ENCODE peak calls at places on chromosomes 6 and 20, in six cellular contexts. E is K562; A is GM23338; U is CD8-positive, alpha-beta T cell; Q is H1; R is IMR-90. K is an unnamed sample.

GRCh38 chr20:13034115-13034514 is 25.3 kb downstream of the SPTLC3 start:
- DNase-seq in A (no peak), Q (no peak), U (no peak), R (no peak), E (no peak), K (no peak)

GRCh38 chr6:71478834-71479541 is 190.4 kb downstream of the OGFRL1 start:
- DNase-seq in R (peak; percentile 94), E (no peak), U (no peak), Q (no peak), A (peak; percentile 64), K (no peak)

GRCh38 chr20:48760403-48760889 is 67.4 kb downstream of the PREX1 start:
- DNase-seq in Q (no peak), A (no peak), R (peak; percentile 24), U (peak; percentile 78), E (no peak), K (peak; percentile 72)

GRCh38 chr20:45933231-45934045 is 1.0 kb upstream of the PCIF1 start:
- DNase-seq in U (peak; percentile 59), A (peak; percentile 97), Q (peak; percentile 79), E (peak; percentile 59), R (peak; percentile 73), K (peak; percentile 61)

GRCh38 chr6:129940454-129941195 is 77.8 kb upstream of the L3MBTL3 start:
- DNase-seq in R (no peak), A (no peak), E (no peak), U (no peak), Q (no peak), K (no peak)

GRCh38 chr6:155254139-155254538 is 9.7 kb upstream of the CLDN20 start:
- DNase-seq in U (no peak), E (no peak), A (no peak), R (no peak), Q (no peak), K (no peak)

GRCh38 chr20:37291724-37292126 is 2.3 kb downstream of the MANBAL start:
- DNase-seq in Q (no peak), U (no peak), R (no peak), E (no peak), A (no peak), K (peak; percentile 74)

GRCh38 chr6:108927927-108928326 is 79.7 kb downstream of the ARMC2 start:
- DNase-seq in U (no peak), E (no peak), A (no peak), R (no peak), Q (no peak), K (no peak)

GRCh38 chr6:160013987-160014868 is 45.3 kb downstream of the IGF2R start:
- DNase-seq in R (peak; percentile 40), U (no peak), E (no peak), A (no peak), Q (no peak), K (no peak)

GRCh38 chr6:131063028-131063763 is at the start of gene EPB41L2:
- DNase-seq in A (peak; percentile 97), Q (peak; percentile 69), E (peak; percentile 87), R (peak; percentile 86), U (peak; percentile 82), K (peak; percentile 91)

GRCh38 chr20:41177636-41178035 is 40.3 kb downstream of the PLCG1 start:
- DNase-seq in Q (peak; percentile 13), U (no peak), R (peak; percentile 87), A (no peak), E (no peak), K (no peak)

GRCh38 chr6:166297606-166298005 is 10.6 kb downstream of the PRR18 start:
- DNase-seq in A (no peak), R (no peak), E (no peak), U (no peak), Q (no peak), K (no peak)

GRCh38 chr6:122717350-122717749 is 62.2 kb upstream of the FABP7 start:
- DNase-seq in R (peak; percentile 77), E (no peak), A (peak; percentile 22), Q (no peak), U (no peak), K (no peak)

GRCh38 chr20:20375862-20376261 is 8.0 kb downstream of the INSM1 start:
- DNase-seq in A (no peak), Q (no peak), E (no peak), U (no peak), R (no peak), K (no peak)

GRCh38 chr6:158561247-158561884 is 1.5 kb downstream of the TMEM181 start:
- DNase-seq in U (no peak), E (no peak), R (no peak), A (no peak), Q (no peak), K (no peak)

GRCh38 chr20:50728486-50728980 is 2.8 kb upstream of the PARD6B start:
- DNase-seq in A (no peak), E (no peak), Q (no peak), U (no peak), R (no peak), K (no peak)

GRCh38 chr6:35665573-35665972 is 23.1 kb downstream of the FKBP5 start:
- DNase-seq in E (no peak), Q (no peak), R (no peak), A (no peak), U (no peak), K (no peak)

GRCh38 chr6:32825966-32826365 is 9.2 kb upstream of the HLA-DOB start:
- DNase-seq in U (no peak), E (no peak), R (peak; percentile 55), Q (no peak), A (peak; percentile 68), K (no peak)

GRCh38 chr6:29723666-29724588 is 693 bp downstream of the HLA-F start:
- DNase-seq in Q (no peak), R (no peak), A (peak; percentile 80), E (peak; percentile 24), U (peak; percentile 75), K (peak; percentile 72)

GRCh38 chr6:138655828-138656227 is 117.7 kb upstream of the CCDC28A start:
- DNase-seq in R (no peak), A (peak; percentile 33), U (no peak), Q (no peak), E (no peak), K (no peak)

GRCh38 chr6:128098000-128098581 is 197.2 kb upstream of the THEMIS start:
- DNase-seq in E (no peak), U (no peak), Q (no peak), A (no peak), R (peak; percentile 13), K (no peak)

GRCh38 chr20:48295445-48295903 is 510.2 kb upstream of the SULF2 start:
- DNase-seq in R (peak; percentile 94), E (no peak), U (no peak), A (peak; percentile 90), Q (peak; percentile 80), K (no peak)

GRCh38 chr6:166277892-166278578 is 30.2 kb downstream of the PRR18 start:
- DNase-seq in R (no peak), A (no peak), E (no peak), Q (no peak), U (no peak), K (no peak)

GRCh38 chr6:122530440-122531046 is 58.9 kb upstream of the SERINC1 start:
- DNase-seq in E (peak; percentile 53), A (peak; percentile 92), Q (peak; percentile 15), R (peak; percentile 63), U (peak; percentile 54), K (peak; percentile 2)

GRCh38 chr20:36092424-36093024 is 62.0 kb upstream of the EPB41L1 start:
- DNase-seq in U (peak; percentile 12), R (no peak), Q (no peak), A (peak; percentile 68), E (peak; percentile 77), K (no peak)

GRCh38 chr20:36093025-36093803 is 61.3 kb upstream of the EPB41L1 start:
- DNase-seq in U (peak; percentile 35), A (no peak), E (peak; percentile 60), Q (no peak), R (no peak), K (peak; percentile 39)

GRCh38 chr20:36093804-36094145 is 60.8 kb upstream of the EPB41L1 start:
- DNase-seq in Q (no peak), E (no peak), U (no peak), R (no peak), A (no peak), K (no peak)

GRCh38 chr20:36090223-36090622 is 64.3 kb upstream of the EPB41L1 start:
- DNase-seq in U (no peak), E (no peak), Q (no peak), A (no peak), R (no peak), K (no peak)

GRCh38 chr20:36091561-36092423 is 62.7 kb upstream of the EPB41L1 start:
- DNase-seq in R (no peak), Q (peak; percentile 34), U (no peak), E (peak; percentile 29), A (peak; percentile 84), K (no peak)
- H3K4me3 ChIP-seq in R (peak overlapping the region; percentile 56), Q (peak overlapping the region; percentile 63), U (no peak overlapping the region), E (peak overlapping the region; percentile 57), A (peak overlapping the region; percentile 61), K (no peak overlapping the region)

DNA sequence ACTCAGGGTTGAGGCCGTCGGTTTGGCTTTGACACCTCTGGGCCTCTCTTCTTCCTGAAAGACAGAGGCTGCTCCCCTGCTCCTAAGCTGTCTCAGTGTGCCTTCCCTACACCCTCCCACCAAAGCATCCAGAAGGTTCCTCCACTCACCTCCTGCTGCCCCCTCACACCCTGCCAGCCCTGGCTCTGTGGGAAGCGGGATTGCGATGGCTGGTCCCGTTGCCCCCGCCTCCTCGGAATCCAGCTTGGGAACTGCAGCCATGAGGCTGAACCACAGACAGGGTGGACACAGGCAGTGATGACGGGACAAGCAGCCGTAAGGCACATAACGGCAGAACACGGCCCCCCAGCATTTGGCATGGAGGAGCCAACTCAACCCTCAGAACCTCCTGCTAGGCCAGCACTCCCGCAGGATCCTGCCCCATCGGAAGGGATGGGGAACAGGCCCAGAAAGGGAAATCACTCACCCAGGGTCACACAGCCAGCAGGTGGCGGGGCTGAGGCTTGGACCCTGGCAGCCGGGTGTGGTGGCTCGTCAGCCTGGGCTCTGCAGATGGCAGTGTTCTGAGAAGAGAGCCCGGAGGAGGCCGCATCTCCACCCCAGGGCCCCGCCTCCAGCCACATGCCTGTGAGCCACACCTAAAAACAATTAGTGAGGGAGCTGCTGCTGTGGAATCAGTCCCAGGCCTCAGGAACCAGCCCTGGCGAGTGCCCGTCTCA is 139.6 kb downstream of the PHACTR3 start:
- DNase-seq in A (peak; percentile 56), U (no peak), E (no peak), R (no peak), Q (no peak), K (peak; percentile 31)
- H3K27me3 ChIP-seq in A (no peaks in the 10 kb centered on the region), U (no peaks in the 10 kb centered on the region), E (peaks cover 33% of the 10 kb centered on the region), R (no peaks in the 10 kb centered on the region), Q (no peaks in the 10 kb centered on the region), K (no peaks in the 10 kb centered on the region)

GRCh38 chr6:167906899-167907298 is 80.2 kb downstream of the AFDN start:
- DNase-seq in A (peak; percentile 16), E (no peak), R (no peak), U (no peak), Q (no peak), K (no peak)

GRCh38 chr6:167910007-167910406 is 83.3 kb downstream of the AFDN start:
- DNase-seq in U (no peak), Q (no peak), E (no peak), R (no peak), A (no peak), K (no peak)

GRCh38 chr6:167904791-167905190 is 78.1 kb downstream of the AFDN start:
- DNase-seq in R (no peak), U (no peak), E (no peak), Q (no peak), A (peak; percentile 12), K (no peak)

GRCh38 chr6:167910652-167911051 is 83.9 kb downstream of the AFDN start:
- DNase-seq in R (no peak), A (no peak), E (no peak), Q (no peak), U (no peak), K (no peak)

GRCh38 chr6:167907837-167908681 is 81.3 kb downstream of the AFDN start:
- DNase-seq in R (peak; percentile 28), Q (no peak), A (peak; percentile 22), U (no peak), E (no peak), K (no peak)
- TF ChIP-seq CTCF in R (peak; percentile 48), Q (no peak), A (peak; percentile 50), U (no peak), E (peak; percentile 51), K (peak; percentile 16)

GRCh38 chr6:116665464-116665863 is 3.1 kb downstream of the ZUP1 start:
- DNase-seq in U (no peak), Q (no peak), A (no peak), R (no peak), E (no peak), K (no peak)
- H3K4me3 ChIP-seq in U (no peak overlapping the region), Q (no peak overlapping the region), A (peak overlapping the region; percentile 13), R (no peak overlapping the region), E (peak overlapping the region; percentile 41), K (peak overlapping the region; percentile 31)